ENCODE peak calls at places on chromosomes 11 and 22, in four cellular contexts. L is Calu3, F is foreskin keratinocyte, O is ovary. N is an unnamed sample.

GRCh38 chr11:32290783-32291182 is 144.6 kb downstream of the WT1 start:
- DNase-seq in F (peak), O (no peak), L (no peak), N (no peak)

GRCh38 chr11:65588199-65589054 is 7.2 kb downstream of the KCNK7 start:
- DNase-seq in F (peak), O (peak), L (peak), N (peak)

GRCh38 chr11:65575568-65576231 is at the start of gene EHBP1L1:
- DNase-seq in O (peak), F (peak), L (peak), N (peak)

GRCh38 chr11:17932472-17932871 is 80.4 kb downstream of the SERGEF start:
- DNase-seq in L (no peak), O (no peak), F (no peak), N (no peak)

GRCh38 chr11:93288079-93288478 is 42.5 kb upstream of the DEUP1 start:
- DNase-seq in F (peak), L (no peak), O (no peak), N (no peak)

GRCh38 chr11:68337399-68337835 is 25.0 kb downstream of the LRP5 start:
- DNase-seq in O (no peak), F (peak), L (no peak), N (no peak)

GRCh38 chr11:17735823-17736772 is 1.5 kb downstream of the KCNC1 start:
- DNase-seq in O (peak), F (no peak), L (no peak), N (no peak)

GRCh38 chr22:26354707-26355106 is 74.4 kb upstream of the ASPHD2 start:
- DNase-seq in L (no peak), F (no peak), O (no peak), N (no peak)

GRCh38 chr11:131038597-131038996 is 122.3 kb upstream of the SNX19 start:
- DNase-seq in L (no peak), O (no peak), F (peak), N (peak)

GRCh38 chr11:8766993-8767374 is 84.4 kb downstream of the RPL27A start:
- DNase-seq in L (no peak), O (no peak), F (no peak), N (no peak)

GRCh38 chr11:28836285-28837081 is 728.3 kb downstream of the METTL15 start:
- DNase-seq in O (no peak), L (peak), F (peak), N (peak)

GRCh38 chr11:32154275-32154674 is 63.4 kb downstream of the RCN1 start:
- DNase-seq in L (peak), F (no peak), O (no peak), N (peak)

GRCh38 chr11:8019671-8020597 is 32.8 kb downstream of the EIF3F start:
- DNase-seq in O (peak), L (no peak), F (no peak), N (peak)

GRCh38 chr11:129375731-129376657 is at the start of gene BARX2:
- DNase-seq in L (no peak), O (no peak), F (peak), N (peak)

GRCh38 chr11:127931811-127932210 is 655.5 kb downstream of the ETS1 start:
- DNase-seq in O (no peak), F (no peak), L (no peak), N (no peak)

GRCh38 chr11:69429716-69430491 is 51.6 kb upstream of the LINC01488 start:
- DNase-seq in F (no peak), L (no peak), O (no peak), N (no peak)

GRCh38 chr11:43732225-43732624 is 51.7 kb downstream of the HSD17B12 start:
- DNase-seq in F (no peak), L (no peak), O (no peak), N (no peak)

GRCh38 chr11:118897721-118898310 is 14.1 kb downstream of the CXCR5 start:
- DNase-seq in O (no peak), L (no peak), F (no peak), N (no peak)

GRCh38 chr11:57164317-57164716 is 17.4 kb upstream of the LRRC55 start:
- DNase-seq in L (no peak), F (no peak), O (no peak), N (no peak)

GRCh38 chr22:33166206-33166605 is 108.0 kb upstream of the SYN3 start:
- DNase-seq in O (no peak), L (no peak), F (no peak), N (no peak)

GRCh38 chr11:94563848-94564442 is 3.2 kb upstream of the PIWIL4 start:
- DNase-seq in F (no peak), L (no peak), O (no peak), N (no peak)

GRCh38 chr11:707817-708420 is 1.9 kb downstream of the EPS8L2 start:
- DNase-seq in O (peak), F (no peak), L (peak), N (peak)

GRCh38 chr22:23791737-23792645 is 5.2 kb downstream of the SMARCB1 start:
- DNase-seq in F (no peak), L (no peak), O (peak), N (no peak)

GRCh38 chr11:104003491-104003890 is 32.9 kb upstream of the DDI1 start:
- DNase-seq in O (no peak), L (no peak), F (no peak), N (peak)

GRCh38 chr11:124747406-124748099 is 4.5 kb downstream of the VSIG2 start:
- DNase-seq in L (no peak), O (no peak), F (no peak), N (no peak)

GRCh38 chr11:1083621-1084551 is 9.2 kb downstream of the MUC2 start:
- DNase-seq in F (no peak), O (peak), L (peak), N (no peak)

GRCh38 chr22:45469573-45470383 is 32.9 kb upstream of the FBLN1 start:
- DNase-seq in O (peak), L (no peak), F (peak), N (peak)

GRCh38 chr11:1926156-1927031 is 6.9 kb downstream of the TNNT3 start:
- DNase-seq in L (no peak), F (no peak), O (peak), N (no peak)

DNA sequence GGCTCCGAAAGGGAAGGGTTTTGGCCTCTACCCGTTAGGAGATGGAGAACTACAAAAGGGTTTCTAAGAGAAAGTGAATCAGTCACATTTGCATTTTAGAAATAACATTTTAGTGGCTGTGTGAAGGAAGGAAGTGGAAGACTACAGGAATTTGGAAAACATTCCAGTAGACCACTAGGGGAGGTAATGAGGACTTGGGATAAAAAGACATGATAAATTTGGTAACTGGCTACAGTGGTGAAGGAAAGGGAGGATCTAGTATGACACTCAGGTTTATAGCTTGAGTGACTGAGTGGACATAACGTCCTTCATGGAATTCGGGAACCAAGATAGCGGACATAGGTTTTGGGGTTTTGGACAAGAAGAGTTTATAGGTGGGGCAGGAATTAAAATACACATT is 7.0 kb upstream of the RRM1 start:
- DNase-seq in O (no peak), F (no peak), L (no peak), N (peak)
- TF ChIP-seq CTCF in O (no peak), F (peak), L (no peak), N (peak)

GRCh38 chr11:36777302-36777701 is 179.3 kb upstream of the RAG2 start:
- DNase-seq in L (no peak), F (no peak), O (no peak), N (no peak)
- TF ChIP-seq CTCF in L (no peak), F (no peak), O (no peak), N (no peak)

GRCh38 chr11:70952171-70952570 is 300.2 kb downstream of the SHANK2 start:
- DNase-seq in L (no peak), F (no peak), O (no peak), N (no peak)

GRCh38 chr11:70954471-70954870 is 297.9 kb downstream of the SHANK2 start:
- DNase-seq in F (no peak), L (no peak), O (no peak), N (no peak)

GRCh38 chr11:70948855-70949551 is 303.4 kb downstream of the SHANK2 start:
- DNase-seq in O (no peak), L (no peak), F (no peak), N (no peak)

GRCh38 chr11:70951139-70951804 is 301.1 kb downstream of the SHANK2 start:
- DNase-seq in O (no peak), L (no peak), F (no peak), N (no peak)

DNA sequence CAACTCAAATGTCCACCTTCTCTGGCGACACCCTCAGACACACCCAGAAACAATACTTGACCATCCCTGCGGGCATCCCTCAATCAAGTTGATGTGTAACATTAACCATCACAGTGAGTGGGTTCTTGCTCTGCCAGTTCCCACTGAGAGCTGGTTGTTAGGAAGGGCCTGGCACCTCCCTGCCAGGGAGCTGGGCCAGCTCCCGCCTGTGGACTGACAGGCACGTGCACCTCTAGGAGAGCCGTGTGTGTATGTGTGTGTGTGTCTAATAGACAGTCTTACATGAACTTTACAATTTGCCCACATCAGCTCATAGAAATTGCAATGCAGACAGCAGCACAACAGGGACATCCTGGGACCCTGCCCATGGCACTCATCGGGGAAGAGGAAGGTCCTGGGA is 298.7 kb downstream of the SHANK2 start:
- DNase-seq in O (no peak), F (no peak), L (no peak), N (no peak)
- TF ChIP-seq CTCF in O (no peak), F (no peak), L (no peak), N (no peak)

GRCh38 chr11:13465909-13466371 is 2.9 kb upstream of the BTBD10 start:
- DNase-seq in L (peak), F (peak), O (no peak), N (peak)
- TF ChIP-seq CTCF in L (peak), F (peak), O (peak), N (peak)

GRCh38 chr22:31995046-31995445 is 48.0 kb upstream of the SLC5A1 start:
- DNase-seq in O (no peak), F (no peak), L (no peak), N (peak)
- TF ChIP-seq CTCF in O (no peak), F (peak), L (peak), N (peak)

GRCh38 chr22:18063311-18063710 is 14.5 kb upstream of the PEX26 start:
- DNase-seq in O (no peak), L (no peak), F (peak), N (no peak)

GRCh38 chr22:18066181-18066859 is 11.5 kb upstream of the PEX26 start:
- DNase-seq in L (no peak), O (peak), F (no peak), N (no peak)

GRCh38 chr22:18067121-18067520 is 10.7 kb upstream of the PEX26 start:
- DNase-seq in O (peak), L (no peak), F (no peak), N (no peak)

GRCh38 chr22:18064636-18065035 is 13.2 kb upstream of the PEX26 start:
- DNase-seq in F (peak), L (no peak), O (no peak), N (no peak)

GRCh38 chr22:18065256-18065655 is 12.5 kb upstream of the PEX26 start:
- DNase-seq in O (peak), L (peak), F (peak), N (no peak)
- TF ChIP-seq CTCF in O (no peak), L (no peak), F (peak), N (no peak)

GRCh38 chr11:122756417-122756816 is 81.9 kb upstream of the CRTAM start:
- DNase-seq in L (no peak), O (no peak), F (no peak), N (no peak)
- TF ChIP-seq CTCF in L (no peak), O (no peak), F (peak), N (peak)

DNA sequence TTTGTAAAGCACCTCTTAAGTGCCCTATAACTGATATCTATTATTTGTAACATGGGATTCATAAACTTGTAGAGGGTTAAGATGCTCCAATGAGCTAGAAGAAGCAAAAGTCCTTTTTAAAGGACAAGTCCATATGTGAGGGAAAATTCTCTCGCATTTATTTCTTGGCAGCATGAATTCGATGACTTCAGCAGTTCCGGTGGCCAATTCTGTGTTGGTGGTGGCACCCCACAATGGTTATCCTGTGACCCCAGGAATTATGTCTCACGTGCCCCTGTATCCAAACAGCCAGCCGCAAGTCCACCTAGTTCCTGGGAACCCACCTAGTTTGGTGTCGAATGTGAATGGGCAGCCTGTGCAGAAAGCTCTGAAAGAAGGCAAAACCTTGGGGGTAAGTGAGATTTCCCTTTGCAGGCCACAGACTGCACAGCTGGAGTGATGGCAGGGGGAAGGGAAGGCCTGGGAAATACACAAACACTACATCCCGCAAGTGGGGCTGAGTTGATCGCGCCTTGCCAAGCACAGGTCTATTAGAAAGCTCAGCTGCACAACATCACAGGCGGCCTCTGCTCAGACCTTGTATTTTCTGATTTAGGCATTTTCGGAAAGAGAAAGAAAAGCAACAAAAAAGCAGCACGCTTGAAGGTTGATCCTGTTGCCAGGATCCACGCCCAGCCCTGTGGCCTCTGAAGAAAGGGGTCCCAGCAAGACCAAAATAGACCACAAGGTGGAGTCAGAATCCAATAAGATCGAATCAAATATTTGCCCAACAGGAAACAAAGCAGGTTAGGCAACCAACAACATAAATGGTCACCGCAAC is 1.5 kb downstream of the MS4A8 start:
- DNase-seq in F (peak), O (peak), L (peak), N (peak)
- TF ChIP-seq CTCF in F (peak), O (peak), L (peak), N (peak)

DNA sequence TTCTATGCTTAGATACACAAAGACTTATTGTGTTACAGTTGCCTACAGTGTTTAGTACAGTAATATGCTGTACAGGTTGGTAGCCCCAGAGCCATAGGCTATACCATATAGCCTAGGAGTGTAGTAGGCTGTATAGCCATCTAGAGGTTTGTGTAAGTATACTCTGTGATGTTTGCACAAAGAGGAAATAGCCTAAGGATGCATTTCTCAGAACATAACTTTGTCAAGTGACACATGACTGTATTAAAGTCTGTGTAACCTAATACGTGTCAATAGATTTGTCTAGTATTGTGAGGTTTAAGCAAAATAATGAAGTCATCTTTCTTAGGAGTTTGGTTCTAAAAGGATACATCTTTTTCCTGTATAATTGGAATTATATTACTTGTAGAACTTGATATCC is 5.5 kb downstream of the ZC3H12C start:
- DNase-seq in L (no peak), O (no peak), F (no peak), N (peak)
- TF ChIP-seq CTCF in L (no peak), O (no peak), F (peak), N (no peak)

GRCh38 chr11:132846080-132846479 is 686.2 kb downstream of the OPCML start:
- DNase-seq in L (no peak), O (no peak), F (no peak), N (no peak)
- TF ChIP-seq CTCF in L (no peak), O (no peak), F (no peak), N (no peak)